ENCODE peak calls at places on chromosomes 11 and 22, in six cellular contexts. Q is cardiac muscle cell, V is pancreas, R is ovary, S is heart left ventricle, T is body of pancreas. A is an unnamed sample.

GRCh38 chr11:20161923-20162322 is 1.6 kb upstream of the DBX1 start:
- DNase-seq in Q (no peak), V (no peak), R (no peak), S (no peak), T (no peak), A (no peak)

GRCh38 chr11:2153581-2154194 is 7.3 kb downstream of the INS start:
- DNase-seq in Q (no peak), V (no peak), R (no peak), S (no peak), T (no peak), A (no peak)

GRCh38 chr11:77473001-77473800 is 693 bp downstream of the PAK1 start:
- DNase-seq in Q (peak; percentile 77), V (peak; percentile 63), R (peak; percentile 75), S (peak; percentile 26), T (peak; percentile 65), A (no peak)

GRCh38 chr22:39748877-39749276 is 144.7 kb downstream of the ENTHD1 start:
- DNase-seq in Q (no peak), V (no peak), R (no peak), S (no peak), T (no peak), A (no peak)

GRCh38 chr22:33476716-33477115 is 418.5 kb upstream of the SYN3 start:
- DNase-seq in Q (no peak), V (no peak), R (no peak), S (no peak), T (no peak), A (no peak)

GRCh38 chr11:124643605-124644425 is 21.2 kb downstream of the TBRG1 start:
- DNase-seq in Q (no peak), V (no peak), R (no peak), S (no peak), T (no peak), A (no peak)

GRCh38 chr11:33214187-33214586 is 43.0 kb upstream of the HIPK3 start:
- DNase-seq in Q (no peak), V (no peak), R (no peak), S (no peak), T (no peak), A (no peak)

GRCh38 chr11:128522943-128523518 is 64.3 kb downstream of the ETS1 start:
- DNase-seq in Q (no peak), V (no peak), R (no peak), S (no peak), T (no peak), A (no peak)

GRCh38 chr11:67032830-67033555 is 10.1 kb downstream of the SYT12 start:
- DNase-seq in Q (no peak), V (no peak), R (peak; percentile 54), S (no peak), T (no peak), A (no peak)

GRCh38 chr22:35044607-35045390 is 21.2 kb upstream of the ISX start:
- DNase-seq in Q (no peak), V (no peak), R (no peak), S (no peak), T (no peak), A (no peak)

GRCh38 chr11:19827399-19828135 is 114.9 kb downstream of the NAV2 start:
- DNase-seq in Q (no peak), V (no peak), R (no peak), S (no peak), T (no peak), A (no peak)

DNA sequence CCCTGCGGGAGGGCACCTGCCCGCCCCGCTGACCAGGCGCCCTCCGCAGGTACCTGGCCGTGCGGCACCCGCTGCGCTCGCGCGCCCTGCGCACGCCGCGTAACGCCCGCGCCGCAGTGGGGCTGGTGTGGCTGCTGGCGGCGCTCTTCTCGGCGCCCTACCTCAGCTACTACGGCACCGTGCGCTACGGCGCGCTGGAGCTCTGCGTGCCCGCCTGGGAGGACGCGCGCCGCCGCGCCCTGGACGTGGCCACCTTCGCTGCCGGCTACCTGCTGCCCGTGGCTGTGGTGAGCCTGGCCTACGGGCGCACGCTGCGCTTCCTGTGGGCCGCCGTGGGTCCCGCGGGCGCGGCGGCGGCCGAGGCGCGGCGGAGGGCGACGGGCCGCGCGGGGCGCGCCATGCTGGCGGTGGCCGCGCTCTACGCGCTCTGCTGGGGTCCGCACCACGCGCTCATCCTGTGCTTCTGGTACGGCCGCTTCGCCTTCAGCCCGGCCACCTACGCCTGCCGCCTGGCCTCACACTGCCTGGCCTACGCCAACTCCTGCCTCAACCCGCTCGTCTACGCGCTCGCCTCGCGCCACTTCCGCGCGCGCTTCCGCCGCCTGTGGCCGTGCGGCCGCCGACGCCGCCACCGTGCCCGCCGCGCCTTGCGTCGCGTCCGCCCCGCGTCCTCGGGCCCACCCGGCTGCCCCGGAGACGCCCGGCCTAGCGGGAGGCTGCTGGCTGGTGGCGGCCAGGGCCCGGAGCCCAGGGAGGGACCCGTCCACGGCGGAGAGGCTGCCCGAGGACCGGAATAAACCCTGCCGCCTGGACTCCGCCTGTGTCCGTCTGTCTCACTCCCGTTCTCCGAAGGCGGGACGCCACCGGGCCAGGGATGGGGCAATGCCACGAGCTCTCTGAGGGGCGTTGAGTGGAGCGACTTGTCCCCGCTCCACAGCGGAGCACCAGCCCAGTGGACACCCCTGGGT is 1.8 kb downstream of the GALR3 start:
- DNase-seq in Q (no peak), V (no peak), R (peak; percentile 54), S (no peak), T (no peak), A (no peak)
- H3K27me3 ChIP-seq in Q (peaks cover 45% of the 10 kb centered on the region), V (no peaks in the 10 kb centered on the region), R (no peaks in the 10 kb centered on the region), S (no peaks in the 10 kb centered on the region), T (no peaks in the 10 kb centered on the region), A (peaks cover 9% of the 10 kb centered on the region)

DNA sequence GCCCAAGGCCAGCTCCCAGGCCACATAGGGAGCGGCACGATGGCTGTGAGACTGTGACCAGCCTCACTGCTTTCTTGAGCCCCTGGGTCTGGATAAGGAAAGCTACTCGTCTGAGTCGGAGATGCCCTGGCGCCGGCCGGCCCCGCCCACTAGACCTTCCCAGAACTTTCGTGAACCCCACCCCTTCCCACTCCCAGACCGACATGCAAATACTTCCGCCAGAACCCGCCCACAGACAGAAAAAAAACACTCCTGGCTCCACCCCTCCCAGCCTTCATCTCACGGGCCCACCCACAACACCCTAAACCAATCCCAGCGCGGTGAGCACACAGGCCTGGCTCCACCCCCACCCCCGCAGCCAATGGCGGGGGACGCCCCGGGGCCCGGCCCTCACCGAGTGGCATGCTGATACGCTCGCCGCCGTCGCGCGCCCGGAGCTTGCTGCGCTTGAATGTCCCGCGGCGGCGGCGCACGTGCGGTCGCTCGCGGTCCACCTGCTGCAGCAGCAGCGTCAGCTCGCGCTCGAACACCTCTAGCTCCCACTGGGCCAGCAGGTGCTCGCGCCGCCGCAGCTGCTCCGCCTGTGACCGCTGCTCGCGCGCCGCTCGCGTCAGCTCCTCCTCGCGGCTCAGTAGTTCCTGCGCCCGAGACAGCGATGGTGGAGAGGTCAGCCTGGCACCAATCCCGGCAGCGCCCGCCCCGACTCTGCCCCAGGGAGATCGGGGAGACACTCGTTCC is 7.0 kb downstream of the MAP3K11 start:
- DNase-seq in Q (peak; percentile 99), V (peak; percentile 62), R (peak; percentile 96), S (peak; percentile 96), T (peak; percentile 75), A (peak; percentile 94)
- H3K4me3 ChIP-seq in Q (peak overlapping the region; percentile 8), V (no peak overlapping the region), R (peak overlapping the region; percentile 36), S (peak overlapping the region; percentile 44), T (no peak overlapping the region), A (peak overlapping the region; percentile 40)

DNA sequence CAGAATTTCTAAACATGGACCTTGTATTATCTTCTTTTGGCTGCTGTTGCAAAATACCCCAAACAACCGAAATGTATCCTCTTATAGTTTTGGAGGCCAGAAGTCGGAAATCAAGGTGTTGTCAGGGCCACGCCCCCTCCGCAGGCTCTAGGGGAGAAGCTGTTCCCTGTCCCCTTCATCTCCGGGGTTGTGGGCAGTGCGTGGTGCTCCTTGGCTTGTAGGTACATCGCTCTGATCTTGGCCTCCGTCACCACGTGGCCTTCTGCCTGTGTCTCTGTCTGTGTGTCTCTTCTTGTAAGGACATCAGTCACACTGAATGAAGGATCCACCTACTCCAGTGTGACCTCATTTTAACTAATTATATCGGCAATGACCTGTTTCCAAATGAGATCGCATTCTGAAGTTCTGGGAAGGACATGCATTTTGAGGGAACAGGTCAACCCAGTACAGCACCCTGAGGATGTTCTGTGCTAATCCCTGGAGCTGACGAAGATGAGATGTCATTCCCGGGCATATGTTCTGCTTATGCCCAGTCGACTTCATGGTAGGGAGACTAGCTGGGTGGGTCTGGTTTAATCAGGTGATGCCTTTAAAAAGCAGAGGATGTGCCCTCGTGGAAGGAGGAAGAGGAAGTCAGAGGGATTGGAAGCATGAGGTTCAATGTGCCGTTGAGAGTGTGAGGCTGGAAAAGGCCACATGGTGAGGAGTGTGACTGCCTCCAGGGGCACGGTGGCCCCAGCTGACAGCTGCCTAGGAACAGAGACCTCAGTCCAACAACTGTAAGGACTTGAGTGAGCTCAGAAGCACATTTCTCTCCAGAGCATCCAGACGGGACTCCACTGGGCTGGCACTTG is 531.1 kb downstream of the TBC1D22A start:
- DNase-seq in Q (no peak), V (no peak), R (peak; percentile 24), S (no peak), T (no peak), A (no peak)
- H3K27me3 ChIP-seq in Q (no peaks in the 10 kb centered on the region), V (no peaks in the 10 kb centered on the region), R (no peaks in the 10 kb centered on the region), S (no peaks in the 10 kb centered on the region), T (no peaks in the 10 kb centered on the region), A (no peaks in the 10 kb centered on the region)

GRCh38 chr22:23804781-23805291 is 18.1 kb downstream of the SMARCB1 start:
- DNase-seq in Q (no peak), V (no peak), R (peak; percentile 65), S (no peak), T (no peak), A (no peak)
- H3K4me3 ChIP-seq in Q (no peak overlapping the region), V (no peak overlapping the region), R (no peak overlapping the region), S (no peak overlapping the region), T (no peak overlapping the region), A (no peak overlapping the region)

DNA sequence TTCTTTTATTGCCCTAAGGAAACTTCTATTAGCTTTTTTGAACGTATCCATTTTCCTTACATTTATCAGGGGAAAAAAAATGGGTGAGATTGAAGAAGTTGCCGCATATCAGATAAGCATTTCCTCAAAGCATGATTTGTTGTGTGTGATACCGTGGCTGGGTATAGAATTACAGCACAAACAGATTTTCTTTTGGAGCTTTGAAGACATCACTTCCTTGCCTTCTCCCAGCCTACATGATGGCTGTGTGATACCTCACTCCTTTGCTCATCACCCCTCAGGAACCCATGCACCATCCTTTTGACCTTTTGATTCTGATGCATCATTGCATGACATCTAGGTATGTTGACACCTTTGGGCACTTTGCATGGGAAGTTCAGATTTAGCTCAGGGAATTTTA is 1155.3 kb downstream of the BRD1 start:
- DNase-seq in Q (no peak), V (no peak), R (no peak), S (no peak), T (no peak), A (no peak)
- H3K27me3 ChIP-seq in Q (no peaks in the 10 kb centered on the region), V (no peaks in the 10 kb centered on the region), R (no peaks in the 10 kb centered on the region), S (no peaks in the 10 kb centered on the region), T (no peaks in the 10 kb centered on the region), A (no peaks in the 10 kb centered on the region)

DNA sequence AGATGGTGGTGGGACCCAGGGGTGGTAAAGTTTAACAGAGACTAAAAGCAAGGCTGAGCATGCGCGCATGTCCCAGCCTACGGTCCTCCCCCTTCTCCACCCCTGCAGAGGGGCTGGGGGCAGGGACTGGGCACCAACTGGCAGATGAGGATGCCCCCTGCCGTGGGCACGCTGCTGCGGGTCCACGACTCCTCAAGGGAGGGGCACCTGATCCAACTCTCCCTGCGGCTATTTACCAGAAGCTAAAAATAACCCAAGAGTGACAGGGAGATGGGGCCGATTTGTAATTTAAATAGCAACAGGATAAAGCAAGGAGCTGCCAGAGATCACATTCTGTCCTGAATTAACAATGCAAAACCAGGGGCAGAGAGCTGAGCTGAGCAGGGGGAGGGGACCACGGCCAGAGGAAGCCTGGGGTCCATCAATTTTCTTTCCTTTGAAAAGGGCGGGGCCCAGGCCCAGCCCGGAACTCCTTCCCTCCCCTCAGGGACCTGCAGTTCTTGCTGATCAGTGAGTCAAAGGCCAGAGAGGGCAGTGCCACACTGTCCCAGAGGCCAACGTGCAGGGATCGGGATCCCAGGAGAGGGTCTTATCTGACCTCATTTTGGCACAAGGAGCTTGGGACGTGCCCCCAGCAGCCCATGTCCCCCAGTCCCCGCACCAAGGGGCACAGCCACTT is 8.1 kb upstream of the DGKZ start:
- DNase-seq in Q (peak; percentile 73), V (no peak), R (no peak), S (peak; percentile 61), T (peak; percentile 49), A (peak; percentile 91)
- H3K4me3 ChIP-seq in Q (no peak overlapping the region), V (peak overlapping the region; percentile 15), R (no peak overlapping the region), S (peak overlapping the region; percentile 34), T (no peak overlapping the region), A (no peak overlapping the region)

A was measured in iPS DF 6.9.